ENCODE peak calls at places on chromosomes 12 and 14, in five cellular contexts. One of them, this sample, is unnamed.

GRCh38 chr14:69246331-69246730 is 13.6 kb upstream of the GALNT16 start:
- DNase-seq in PC-3: no peak
- DNase-seq in endothelial cell: no peak
- DNase-seq in fibroblast of pulmonary artery: no peak
- DNase-seq in lower lobe of right lung: no peak
- DNase-seq in this sample: no peak

GRCh38 chr12:109736552-109737108 is 23.0 kb downstream of the FAM222A start:
- DNase-seq in lower lobe of right lung: peak; percentile 43
- DNase-seq in PC-3: no peak
- DNase-seq in fibroblast of pulmonary artery: peak; percentile 70
- DNase-seq in endothelial cell: peak; percentile 79
- DNase-seq in this sample: no peak

GRCh38 chr14:64260418-64260817 is 33.8 kb downstream of the ESR2 start:
- DNase-seq in lower lobe of right lung: no peak
- DNase-seq in endothelial cell: no peak
- DNase-seq in PC-3: no peak
- DNase-seq in fibroblast of pulmonary artery: no peak
- DNase-seq in this sample: no peak

GRCh38 chr12:104591272-104591940 is 134.7 kb downstream of the CHST11 start:
- DNase-seq in lower lobe of right lung: no peak
- DNase-seq in fibroblast of pulmonary artery: no peak
- DNase-seq in PC-3: peak; percentile 79
- DNase-seq in endothelial cell: no peak
- DNase-seq in this sample: no peak

GRCh38 chr14:93824518-93825234 is 36.4 kb upstream of the PRIMA1 start:
- DNase-seq in lower lobe of right lung: no peak
- DNase-seq in PC-3: no peak
- DNase-seq in fibroblast of pulmonary artery: no peak
- DNase-seq in endothelial cell: no peak
- DNase-seq in this sample: no peak

GRCh38 chr12:79344855-79345840 is 345.6 kb downstream of the PAWR start:
- DNase-seq in fibroblast of pulmonary artery: peak; percentile 48
- DNase-seq in endothelial cell: peak; percentile 33
- DNase-seq in lower lobe of right lung: no peak
- DNase-seq in PC-3: peak; percentile 77
- DNase-seq in this sample: peak; percentile 18

GRCh38 chr12:64054156-64054555 is 167.9 kb downstream of the KICS2 start:
- DNase-seq in PC-3: no peak
- DNase-seq in endothelial cell: no peak
- DNase-seq in fibroblast of pulmonary artery: no peak
- DNase-seq in lower lobe of right lung: no peak
- DNase-seq in this sample: no peak

GRCh38 chr12:48447755-48448154 is 24.6 kb upstream of the ANP32D start:
- DNase-seq in endothelial cell: no peak
- DNase-seq in PC-3: no peak
- DNase-seq in fibroblast of pulmonary artery: no peak
- DNase-seq in lower lobe of right lung: no peak
- DNase-seq in this sample: no peak

GRCh38 chr12:52739963-52740362 is 36.6 kb upstream of the KRT77 start:
- DNase-seq in lower lobe of right lung: no peak
- DNase-seq in endothelial cell: no peak
- DNase-seq in fibroblast of pulmonary artery: no peak
- DNase-seq in PC-3: peak; percentile 43
- DNase-seq in this sample: no peak

GRCh38 chr12:109461049-109461845 is 15.9 kb downstream of the KCTD10 start:
- DNase-seq in fibroblast of pulmonary artery: peak; percentile 61
- DNase-seq in PC-3: peak; percentile 53
- DNase-seq in lower lobe of right lung: peak; percentile 71
- DNase-seq in endothelial cell: no peak
- DNase-seq in this sample: peak; percentile 50

GRCh38 chr14:95440951-95441350 is 75.5 kb downstream of the SYNE3 start:
- DNase-seq in fibroblast of pulmonary artery: no peak
- DNase-seq in endothelial cell: no peak
- DNase-seq in lower lobe of right lung: no peak
- DNase-seq in PC-3: no peak
- DNase-seq in this sample: no peak

GRCh38 chr12:62248873-62249272 is 11.3 kb upstream of the USP15 start:
- DNase-seq in lower lobe of right lung: no peak
- DNase-seq in PC-3: peak; percentile 10
- DNase-seq in fibroblast of pulmonary artery: peak; percentile 86
- DNase-seq in endothelial cell: no peak
- DNase-seq in this sample: no peak

GRCh38 chr12:27971606-27972005 is 927 bp downstream of the PTHLH start:
- DNase-seq in PC-3: peak; percentile 67
- DNase-seq in endothelial cell: no peak
- DNase-seq in fibroblast of pulmonary artery: no peak
- DNase-seq in lower lobe of right lung: no peak
- DNase-seq in this sample: no peak

GRCh38 chr12:52847335-52848102 is 1.3 kb downstream of the KRT78 start:
- DNase-seq in endothelial cell: no peak
- DNase-seq in fibroblast of pulmonary artery: peak; percentile 33
- DNase-seq in PC-3: peak; percentile 79
- DNase-seq in lower lobe of right lung: no peak
- DNase-seq in this sample: no peak

GRCh38 chr14:67653651-67654280 is 20.7 kb downstream of the VTI1B start:
- DNase-seq in PC-3: no peak
- DNase-seq in lower lobe of right lung: no peak
- DNase-seq in fibroblast of pulmonary artery: peak; percentile 33
- DNase-seq in endothelial cell: no peak
- DNase-seq in this sample: no peak

GRCh38 chr12:42946776-42947435 is 357.4 kb upstream of the PRICKLE1 start:
- DNase-seq in lower lobe of right lung: no peak
- DNase-seq in fibroblast of pulmonary artery: no peak
- DNase-seq in endothelial cell: no peak
- DNase-seq in PC-3: no peak
- DNase-seq in this sample: no peak

GRCh38 chr12:117878598-117878997 is 90.2 kb downstream of the KSR2 start:
- DNase-seq in lower lobe of right lung: no peak
- DNase-seq in PC-3: no peak
- DNase-seq in endothelial cell: no peak
- DNase-seq in fibroblast of pulmonary artery: no peak
- DNase-seq in this sample: no peak

GRCh38 chr12:1122803-1123202 is 131.8 kb downstream of the ERC1 start:
- DNase-seq in fibroblast of pulmonary artery: peak; percentile 32
- DNase-seq in lower lobe of right lung: no peak
- DNase-seq in endothelial cell: no peak
- DNase-seq in PC-3: no peak
- DNase-seq in this sample: no peak

GRCh38 chr12:131093971-131094830 is 140.5 kb downstream of the ADGRD1 start:
- DNase-seq in fibroblast of pulmonary artery: no peak
- DNase-seq in PC-3: no peak
- DNase-seq in endothelial cell: no peak
- DNase-seq in lower lobe of right lung: peak; percentile 18
- DNase-seq in this sample: no peak

GRCh38 chr12:30323008-30323407 is 372.7 kb downstream of the IPO8 start:
- DNase-seq in fibroblast of pulmonary artery: peak; percentile 10
- DNase-seq in endothelial cell: no peak
- DNase-seq in lower lobe of right lung: no peak
- DNase-seq in PC-3: no peak
- DNase-seq in this sample: no peak

GRCh38 chr12:8493084-8493483 is 20.2 kb upstream of the CLEC4D start:
- DNase-seq in PC-3: no peak
- DNase-seq in lower lobe of right lung: no peak
- DNase-seq in fibroblast of pulmonary artery: no peak
- DNase-seq in endothelial cell: no peak
- DNase-seq in this sample: peak; percentile 62

GRCh38 chr14:104898195-104898558 is 26.5 kb upstream of the PLD4 start:
- DNase-seq in PC-3: no peak
- DNase-seq in lower lobe of right lung: no peak
- DNase-seq in endothelial cell: no peak
- DNase-seq in fibroblast of pulmonary artery: no peak
- DNase-seq in this sample: peak; percentile 28

GRCh38 chr12:66003951-66004350 is 126.6 kb downstream of the LLPH start:
- DNase-seq in fibroblast of pulmonary artery: no peak
- DNase-seq in PC-3: no peak
- DNase-seq in endothelial cell: no peak
- DNase-seq in lower lobe of right lung: no peak
- DNase-seq in this sample: peak; percentile 14

GRCh38 chr14:64303471-64303917 is 9.3 kb upstream of the ESR2 start:
- DNase-seq in fibroblast of pulmonary artery: peak; percentile 78
- DNase-seq in lower lobe of right lung: no peak
- DNase-seq in PC-3: peak; percentile 82
- DNase-seq in endothelial cell: no peak
- DNase-seq in this sample: peak; percentile 82

GRCh38 chr14:72619071-72619710 is 274.7 kb downstream of the DPF3 start:
- DNase-seq in endothelial cell: no peak
- DNase-seq in PC-3: peak; percentile 27
- DNase-seq in fibroblast of pulmonary artery: no peak
- DNase-seq in lower lobe of right lung: no peak
- DNase-seq in this sample: no peak

GRCh38 chr14:94322648-94323570 is at the start of gene SERPINA6:
- DNase-seq in PC-3: no peak
- DNase-seq in fibroblast of pulmonary artery: peak; percentile 46
- DNase-seq in endothelial cell: no peak
- DNase-seq in lower lobe of right lung: no peak
- DNase-seq in this sample: no peak

GRCh38 chr12:16165506-16165905 is 112.0 kb downstream of the SLC15A5 start:
- DNase-seq in PC-3: peak; percentile 58
- DNase-seq in lower lobe of right lung: no peak
- DNase-seq in endothelial cell: peak; percentile 34
- DNase-seq in fibroblast of pulmonary artery: peak; percentile 78
- DNase-seq in this sample: no peak

GRCh38 chr12:32477714-32478113 is 78.4 kb downstream of the FGD4 start:
- DNase-seq in PC-3: no peak
- DNase-seq in lower lobe of right lung: no peak
- DNase-seq in fibroblast of pulmonary artery: no peak
- DNase-seq in endothelial cell: no peak
- DNase-seq in this sample: no peak

GRCh38 chr14:105412768-105413541 is 6.7 kb upstream of the MTA1 start:
- DNase-seq in endothelial cell: no peak
- DNase-seq in lower lobe of right lung: no peak
- DNase-seq in PC-3: no peak
- DNase-seq in fibroblast of pulmonary artery: no peak
- DNase-seq in this sample: no peak

GRCh38 chr12:19799216-19799615 is 359.9 kb downstream of the AEBP2 start:
- DNase-seq in lower lobe of right lung: no peak
- DNase-seq in endothelial cell: no peak
- DNase-seq in PC-3: peak; percentile 73
- DNase-seq in fibroblast of pulmonary artery: peak; percentile 37
- DNase-seq in this sample: no peak

GRCh38 chr12:120849765-120850164 is 54.4 kb downstream of the SPPL3 start:
- DNase-seq in lower lobe of right lung: no peak
- DNase-seq in endothelial cell: no peak
- DNase-seq in fibroblast of pulmonary artery: peak; percentile 42
- DNase-seq in PC-3: peak; percentile 86
- DNase-seq in this sample: no peak

GRCh38 chr14:100664841-100665425 is 61.8 kb upstream of the DLK1 start:
- DNase-seq in lower lobe of right lung: no peak
- DNase-seq in fibroblast of pulmonary artery: peak; percentile 49
- DNase-seq in PC-3: no peak
- DNase-seq in endothelial cell: no peak
- DNase-seq in this sample: no peak

GRCh38 chr14:57865450-57866198 is at the start of gene SLC35F4:
- DNase-seq in lower lobe of right lung: no peak
- DNase-seq in endothelial cell: peak; percentile 60
- DNase-seq in PC-3: no peak
- DNase-seq in fibroblast of pulmonary artery: peak; percentile 23
- DNase-seq in this sample: no peak

GRCh38 chr14:39428118-39428517 is 4.1 kb downstream of the FBXO33 start:
- DNase-seq in fibroblast of pulmonary artery: no peak
- DNase-seq in endothelial cell: no peak
- DNase-seq in PC-3: no peak
- DNase-seq in lower lobe of right lung: no peak
- DNase-seq in this sample: no peak

GRCh38 chr14:39423793-39424192 is 8.4 kb downstream of the FBXO33 start:
- DNase-seq in PC-3: no peak
- DNase-seq in lower lobe of right lung: no peak
- DNase-seq in endothelial cell: no peak
- DNase-seq in fibroblast of pulmonary artery: no peak
- DNase-seq in this sample: no peak

GRCh38 chr14:39430762-39431415 is 1.3 kb downstream of the FBXO33 start:
- DNase-seq in fibroblast of pulmonary artery: no peak
- DNase-seq in PC-3: no peak
- DNase-seq in endothelial cell: no peak
- DNase-seq in lower lobe of right lung: no peak
- DNase-seq in this sample: no peak

GRCh38 chr14:39425947-39426346 is 6.3 kb downstream of the FBXO33 start:
- DNase-seq in fibroblast of pulmonary artery: no peak
- DNase-seq in PC-3: no peak
- DNase-seq in lower lobe of right lung: no peak
- DNase-seq in endothelial cell: no peak
- DNase-seq in this sample: no peak

DNA sequence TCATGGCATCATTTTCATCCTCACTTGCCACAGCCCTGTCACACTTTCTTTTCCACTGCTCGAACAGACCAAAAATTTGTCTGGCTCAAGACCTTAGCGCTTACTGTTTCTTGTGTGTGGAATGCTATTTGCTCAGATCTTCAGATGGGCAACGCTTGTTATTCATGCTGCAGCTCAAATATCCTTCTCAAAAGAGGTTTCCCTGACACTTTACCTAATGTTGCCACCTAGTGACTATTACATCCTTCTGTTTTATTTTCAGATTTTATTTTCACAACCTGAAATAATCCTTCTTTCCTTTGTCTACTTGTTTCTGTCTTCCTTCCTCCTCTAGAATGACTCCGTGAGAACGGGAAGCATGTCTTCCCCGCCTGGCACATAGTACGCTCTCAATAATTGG is 5.6 kb downstream of the FBXO33 start:
- DNase-seq in fibroblast of pulmonary artery: peak; percentile 74
- DNase-seq in PC-3: peak; percentile 60
- DNase-seq in endothelial cell: no peak
- DNase-seq in lower lobe of right lung: no peak
- DNase-seq in this sample: no peak
- TF ChIP-seq CTCF in fibroblast of pulmonary artery: peak; percentile 33
- TF ChIP-seq CTCF in PC-3: peak; percentile 65
- TF ChIP-seq CTCF in endothelial cell: no peak
- TF ChIP-seq CTCF in lower lobe of right lung: peak; percentile 23
- TF ChIP-seq CTCF in this sample: no peak

GRCh38 chr12:26863515-26863914 is 30.5 kb upstream of the ITPR2 start:
- DNase-seq in endothelial cell: no peak
- DNase-seq in fibroblast of pulmonary artery: no peak
- DNase-seq in PC-3: peak; percentile 28
- DNase-seq in lower lobe of right lung: no peak
- DNase-seq in this sample: no peak
- TF ChIP-seq CTCF in endothelial cell: no peak
- TF ChIP-seq CTCF in fibroblast of pulmonary artery: peak; percentile 37
- TF ChIP-seq CTCF in PC-3: peak; percentile 60
- TF ChIP-seq CTCF in lower lobe of right lung: peak; percentile 25
- TF ChIP-seq CTCF in this sample: peak; percentile 19

GRCh38 chr14:51242545-51243490 is 2.8 kb downstream of the TMX1 start:
- DNase-seq in lower lobe of right lung: no peak
- DNase-seq in fibroblast of pulmonary artery: no peak
- DNase-seq in PC-3: no peak
- DNase-seq in endothelial cell: no peak
- DNase-seq in this sample: no peak
- TF ChIP-seq CTCF in lower lobe of right lung: no peak
- TF ChIP-seq CTCF in fibroblast of pulmonary artery: no peak
- TF ChIP-seq CTCF in PC-3: peak; percentile 38
- TF ChIP-seq CTCF in endothelial cell: no peak
- TF ChIP-seq CTCF in this sample: peak; percentile 32

DNA sequence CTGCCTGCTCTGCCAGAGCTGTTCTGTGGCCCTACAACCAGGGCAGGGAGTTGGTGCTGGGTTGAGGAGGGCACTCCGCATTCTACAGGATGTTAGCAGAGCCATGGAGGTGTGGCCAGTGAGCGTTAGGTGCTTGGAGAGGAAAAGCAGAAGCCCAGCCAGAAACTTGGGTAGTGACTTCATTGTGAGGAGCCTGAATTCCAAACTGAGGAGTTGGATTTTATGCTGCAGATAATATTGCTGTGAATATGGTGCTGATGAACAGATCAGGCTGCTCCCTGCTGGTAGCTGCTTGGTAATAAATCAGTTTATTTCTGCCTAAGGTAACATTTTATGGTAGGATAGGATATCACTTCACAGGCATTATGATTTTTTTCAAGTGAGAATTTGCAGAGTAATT is 7.1 kb upstream of the CCDC175 start:
- DNase-seq in lower lobe of right lung: no peak
- DNase-seq in fibroblast of pulmonary artery: peak; percentile 39
- DNase-seq in endothelial cell: no peak
- DNase-seq in PC-3: peak; percentile 62
- DNase-seq in this sample: no peak
- TF ChIP-seq CTCF in lower lobe of right lung: no peak
- TF ChIP-seq CTCF in fibroblast of pulmonary artery: peak; percentile 20
- TF ChIP-seq CTCF in endothelial cell: no peak
- TF ChIP-seq CTCF in PC-3: peak; percentile 74
- TF ChIP-seq CTCF in this sample: no peak